ENCODE peak calls at places on chromosome 12, in nine cellular contexts. One of them, this sample, is unnamed.
A peak's percentile ranks its signal among the peaks of the same experiment; 100 is the strongest.

GRCh38 chr12:69524755-69525509 is 54.7 kb downstream of the FRS2 start:
- DNase-seq in body of pancreas: no peak
- DNase-seq in fibroblast of mammary gland: no peak
- DNase-seq in AG04450: no peak
- DNase-seq in neural crest cell: no peak
- DNase-seq in K562: no peak
- DNase-seq in MCF 10A: no peak
- DNase-seq in RWPE1: no peak
- DNase-seq in astrocyte of the cerebellum: no peak
- DNase-seq in this sample: no peak

GRCh38 chr12:98418357-98419075 is 96.9 kb upstream of the TMPO start:
- DNase-seq in AG04450: peak; percentile 83
- DNase-seq in RWPE1: peak; percentile 91
- DNase-seq in MCF 10A: peak; percentile 95
- DNase-seq in fibroblast of mammary gland: peak; percentile 94
- DNase-seq in astrocyte of the cerebellum: peak; percentile 93
- DNase-seq in K562: peak; percentile 50
- DNase-seq in body of pancreas: peak; percentile 78
- DNase-seq in neural crest cell: no peak
- DNase-seq in this sample: peak; percentile 91

GRCh38 chr12:43109626-43110345 is 442.2 kb downstream of the ADAMTS20 start:
- DNase-seq in RWPE1: no peak
- DNase-seq in MCF 10A: no peak
- DNase-seq in body of pancreas: no peak
- DNase-seq in fibroblast of mammary gland: peak; percentile 59
- DNase-seq in AG04450: no peak
- DNase-seq in neural crest cell: no peak
- DNase-seq in K562: no peak
- DNase-seq in astrocyte of the cerebellum: no peak
- DNase-seq in this sample: no peak

GRCh38 chr12:110590806-110591326 is 7.7 kb upstream of the PPTC7 start:
- DNase-seq in MCF 10A: no peak
- DNase-seq in astrocyte of the cerebellum: no peak
- DNase-seq in neural crest cell: no peak
- DNase-seq in AG04450: no peak
- DNase-seq in fibroblast of mammary gland: peak; percentile 76
- DNase-seq in K562: no peak
- DNase-seq in RWPE1: no peak
- DNase-seq in body of pancreas: no peak
- DNase-seq in this sample: no peak

GRCh38 chr12:45122776-45123380 is 72.0 kb upstream of the DBX2 start:
- DNase-seq in K562: no peak
- DNase-seq in AG04450: no peak
- DNase-seq in fibroblast of mammary gland: peak; percentile 66
- DNase-seq in neural crest cell: no peak
- DNase-seq in RWPE1: peak; percentile 12
- DNase-seq in astrocyte of the cerebellum: peak; percentile 11
- DNase-seq in MCF 10A: peak; percentile 50
- DNase-seq in body of pancreas: no peak
- DNase-seq in this sample: no peak

GRCh38 chr12:86233126-86233525 is 23.1 kb downstream of the MGAT4C start:
- DNase-seq in K562: no peak
- DNase-seq in body of pancreas: no peak
- DNase-seq in MCF 10A: peak; percentile 21
- DNase-seq in astrocyte of the cerebellum: peak; percentile 26
- DNase-seq in RWPE1: no peak
- DNase-seq in neural crest cell: no peak
- DNase-seq in fibroblast of mammary gland: no peak
- DNase-seq in AG04450: no peak
- DNase-seq in this sample: no peak

GRCh38 chr12:85580562-85581168 is 255.5 kb downstream of the RASSF9 start:
- DNase-seq in AG04450: no peak
- DNase-seq in astrocyte of the cerebellum: peak; percentile 8
- DNase-seq in body of pancreas: no peak
- DNase-seq in MCF 10A: no peak
- DNase-seq in fibroblast of mammary gland: peak; percentile 60
- DNase-seq in neural crest cell: no peak
- DNase-seq in K562: no peak
- DNase-seq in RWPE1: no peak
- DNase-seq in this sample: no peak

GRCh38 chr12:42144174-42144423 is 575 bp downstream of the GXYLT1 start:
- DNase-seq in astrocyte of the cerebellum: no peak
- DNase-seq in MCF 10A: no peak
- DNase-seq in body of pancreas: no peak
- DNase-seq in RWPE1: no peak
- DNase-seq in neural crest cell: peak; percentile 23
- DNase-seq in K562: peak; percentile 20
- DNase-seq in fibroblast of mammary gland: no peak
- DNase-seq in AG04450: no peak
- DNase-seq in this sample: no peak

GRCh38 chr12:65168606-65169310 is 625 bp upstream of the LEMD3 start:
- DNase-seq in MCF 10A: no peak
- DNase-seq in RWPE1: no peak
- DNase-seq in neural crest cell: no peak
- DNase-seq in K562: no peak
- DNase-seq in astrocyte of the cerebellum: no peak
- DNase-seq in fibroblast of mammary gland: no peak
- DNase-seq in AG04450: no peak
- DNase-seq in body of pancreas: no peak
- DNase-seq in this sample: no peak

GRCh38 chr12:7797698-7798398 is 8.6 kb downstream of the NANOG start:
- DNase-seq in AG04450: no peak
- DNase-seq in RWPE1: no peak
- DNase-seq in body of pancreas: peak; percentile 37
- DNase-seq in neural crest cell: no peak
- DNase-seq in K562: no peak
- DNase-seq in astrocyte of the cerebellum: no peak
- DNase-seq in fibroblast of mammary gland: peak; percentile 8
- DNase-seq in MCF 10A: peak; percentile 46
- DNase-seq in this sample: no peak

GRCh38 chr12:15783288-15783687 is 5.9 kb downstream of the EPS8 start:
- DNase-seq in RWPE1: no peak
- DNase-seq in MCF 10A: no peak
- DNase-seq in K562: no peak
- DNase-seq in AG04450: no peak
- DNase-seq in fibroblast of mammary gland: no peak
- DNase-seq in astrocyte of the cerebellum: no peak
- DNase-seq in body of pancreas: no peak
- DNase-seq in neural crest cell: no peak
- DNase-seq in this sample: no peak

GRCh38 chr12:105170139-105170538 is 62.6 kb downstream of the WASHC4 start:
- DNase-seq in MCF 10A: no peak
- DNase-seq in astrocyte of the cerebellum: no peak
- DNase-seq in fibroblast of mammary gland: no peak
- DNase-seq in K562: no peak
- DNase-seq in RWPE1: no peak
- DNase-seq in AG04450: no peak
- DNase-seq in neural crest cell: no peak
- DNase-seq in body of pancreas: no peak
- DNase-seq in this sample: no peak

GRCh38 chr12:44618960-44619359 is 257.2 kb downstream of the NELL2 start:
- DNase-seq in body of pancreas: no peak
- DNase-seq in astrocyte of the cerebellum: no peak
- DNase-seq in fibroblast of mammary gland: no peak
- DNase-seq in AG04450: no peak
- DNase-seq in K562: no peak
- DNase-seq in neural crest cell: no peak
- DNase-seq in MCF 10A: no peak
- DNase-seq in RWPE1: no peak
- DNase-seq in this sample: no peak

GRCh38 chr12:2627343-2628191 is 167.2 kb upstream of the FKBP4 start:
- DNase-seq in RWPE1: no peak
- DNase-seq in K562: no peak
- DNase-seq in body of pancreas: no peak
- DNase-seq in MCF 10A: peak; percentile 8
- DNase-seq in fibroblast of mammary gland: no peak
- DNase-seq in AG04450: no peak
- DNase-seq in neural crest cell: no peak
- DNase-seq in astrocyte of the cerebellum: no peak
- DNase-seq in this sample: no peak

GRCh38 chr12:45581112-45581511 is 148.4 kb upstream of the ARID2 start:
- DNase-seq in body of pancreas: no peak
- DNase-seq in K562: no peak
- DNase-seq in AG04450: no peak
- DNase-seq in RWPE1: no peak
- DNase-seq in fibroblast of mammary gland: no peak
- DNase-seq in astrocyte of the cerebellum: no peak
- DNase-seq in MCF 10A: no peak
- DNase-seq in neural crest cell: no peak
- DNase-seq in this sample: no peak

GRCh38 chr12:26724309-26724702 is 108.7 kb downstream of the ITPR2 start:
- DNase-seq in body of pancreas: no peak
- DNase-seq in fibroblast of mammary gland: no peak
- DNase-seq in astrocyte of the cerebellum: no peak
- DNase-seq in neural crest cell: no peak
- DNase-seq in K562: no peak
- DNase-seq in RWPE1: no peak
- DNase-seq in MCF 10A: no peak
- DNase-seq in AG04450: no peak
- DNase-seq in this sample: no peak

DNA sequence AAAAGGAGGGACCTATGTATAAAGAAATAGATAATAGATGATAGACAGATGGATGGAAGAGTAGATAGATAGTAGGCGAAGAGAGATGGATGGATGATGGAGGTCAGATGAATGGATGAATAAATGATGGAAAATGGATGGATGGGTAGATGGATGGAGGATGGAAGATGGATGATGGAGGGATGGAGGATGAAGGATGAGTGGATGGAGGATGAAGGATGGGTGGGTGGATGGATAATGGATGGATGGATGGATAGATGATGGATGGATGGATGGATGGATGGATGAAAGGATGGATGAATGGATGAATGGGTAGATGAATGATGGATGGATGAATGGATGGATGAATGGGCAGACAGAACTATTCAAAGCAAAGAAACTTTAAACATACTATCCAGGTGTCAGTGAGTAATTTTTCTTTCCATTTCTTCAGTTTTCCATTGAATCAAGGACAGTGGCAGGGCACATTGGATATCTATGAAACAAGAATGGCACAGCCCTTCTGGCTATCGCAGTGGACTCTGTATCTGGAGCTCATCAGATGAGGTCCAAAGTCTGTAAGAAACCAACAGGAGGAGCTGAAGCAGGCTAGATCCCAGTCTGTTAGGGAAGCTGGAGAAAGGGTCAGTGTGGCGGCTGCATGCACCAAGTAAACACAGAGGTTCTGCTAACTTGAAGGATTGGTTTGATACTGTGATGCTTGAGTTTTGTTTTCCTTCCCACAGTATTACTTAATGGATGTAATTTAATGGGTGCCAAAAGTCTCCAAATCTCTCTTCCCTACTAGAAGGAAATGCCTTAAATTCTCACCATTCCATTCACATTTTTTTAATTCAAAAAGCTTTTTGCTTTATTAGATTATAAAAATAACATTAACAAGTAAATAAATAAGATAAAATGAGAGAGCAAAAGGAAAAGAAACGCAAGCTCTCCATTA is 18.1 kb upstream of the MED13L start:
- DNase-seq in RWPE1: no peak
- DNase-seq in MCF 10A: no peak
- DNase-seq in astrocyte of the cerebellum: no peak
- DNase-seq in fibroblast of mammary gland: no peak
- DNase-seq in neural crest cell: no peak
- DNase-seq in K562: no peak
- DNase-seq in AG04450: no peak
- DNase-seq in body of pancreas: no peak
- DNase-seq in this sample: no peak
- TF ChIP-seq CTCF in RWPE1: no peak
- TF ChIP-seq CTCF in MCF 10A: no peak
- TF ChIP-seq CTCF in astrocyte of the cerebellum: no peak
- TF ChIP-seq CTCF in fibroblast of mammary gland: no peak
- TF ChIP-seq CTCF in neural crest cell: no peak
- TF ChIP-seq CTCF in K562: no peak
- TF ChIP-seq CTCF in AG04450: no peak
- TF ChIP-seq CTCF in body of pancreas: no peak
- TF ChIP-seq CTCF in this sample: no peak

GRCh38 chr12:116141110-116141832 is 136.2 kb downstream of the MED13L start:
- DNase-seq in K562: no peak
- DNase-seq in MCF 10A: no peak
- DNase-seq in AG04450: no peak
- DNase-seq in RWPE1: no peak
- DNase-seq in fibroblast of mammary gland: no peak
- DNase-seq in astrocyte of the cerebellum: no peak
- DNase-seq in body of pancreas: no peak
- DNase-seq in neural crest cell: no peak
- DNase-seq in this sample: no peak
- TF ChIP-seq CTCF in K562: no peak
- TF ChIP-seq CTCF in MCF 10A: peak; percentile 23
- TF ChIP-seq CTCF in AG04450: no peak
- TF ChIP-seq CTCF in RWPE1: peak; percentile 27
- TF ChIP-seq CTCF in fibroblast of mammary gland: peak; percentile 15
- TF ChIP-seq CTCF in astrocyte of the cerebellum: no peak
- TF ChIP-seq CTCF in body of pancreas: peak; percentile 29
- TF ChIP-seq CTCF in neural crest cell: no peak
- TF ChIP-seq CTCF in this sample: peak; percentile 51

DNA sequence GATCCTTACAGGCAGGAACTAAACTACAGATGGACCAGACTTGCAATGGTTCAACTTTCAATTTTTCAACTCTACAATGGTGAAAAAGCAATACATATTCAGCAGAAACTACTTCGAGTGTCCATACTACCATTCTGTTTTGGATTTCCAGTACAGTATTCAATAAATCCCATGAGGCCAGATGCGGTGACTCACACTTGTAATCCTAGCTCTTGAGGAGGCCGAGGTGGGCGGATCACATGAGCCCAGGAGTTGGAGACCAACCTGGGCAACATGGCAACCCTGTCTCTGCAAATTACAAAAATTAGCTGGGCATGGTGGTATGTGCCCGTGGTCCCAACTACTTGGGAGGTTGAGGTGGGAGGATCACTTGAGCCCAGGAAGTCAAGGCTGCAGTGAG is 336.1 kb downstream of the MED13L start:
- DNase-seq in K562: no peak
- DNase-seq in neural crest cell: no peak
- DNase-seq in fibroblast of mammary gland: peak; percentile 87
- DNase-seq in MCF 10A: peak; percentile 58
- DNase-seq in AG04450: no peak
- DNase-seq in astrocyte of the cerebellum: no peak
- DNase-seq in body of pancreas: no peak
- DNase-seq in RWPE1: no peak
- DNase-seq in this sample: no peak
- TF ChIP-seq CTCF in K562: no peak
- TF ChIP-seq CTCF in neural crest cell: no peak
- TF ChIP-seq CTCF in fibroblast of mammary gland: no peak
- TF ChIP-seq CTCF in MCF 10A: no peak
- TF ChIP-seq CTCF in AG04450: no peak
- TF ChIP-seq CTCF in astrocyte of the cerebellum: no peak
- TF ChIP-seq CTCF in body of pancreas: no peak
- TF ChIP-seq CTCF in RWPE1: no peak
- TF ChIP-seq CTCF in this sample: no peak

GRCh38 chr12:6310771-6311610 is 509 bp downstream of the PLEKHG6 start:
- DNase-seq in neural crest cell: no peak
- DNase-seq in body of pancreas: no peak
- DNase-seq in RWPE1: no peak
- DNase-seq in fibroblast of mammary gland: no peak
- DNase-seq in AG04450: no peak
- DNase-seq in astrocyte of the cerebellum: no peak
- DNase-seq in K562: peak; percentile 66
- DNase-seq in MCF 10A: no peak
- DNase-seq in this sample: no peak
- TF ChIP-seq CTCF in neural crest cell: no peak
- TF ChIP-seq CTCF in body of pancreas: no peak
- TF ChIP-seq CTCF in RWPE1: no peak
- TF ChIP-seq CTCF in fibroblast of mammary gland: no peak
- TF ChIP-seq CTCF in AG04450: no peak
- TF ChIP-seq CTCF in astrocyte of the cerebellum: no peak
- TF ChIP-seq CTCF in K562: no peak
- TF ChIP-seq CTCF in MCF 10A: no peak
- TF ChIP-seq CTCF in this sample: no peak